ENCODE peak calls at places on chromosomes 12 and 14, in six cellular contexts. One of them, this sample, is unnamed.

GRCh38 chr14:85125331-85125730 is 404.6 kb upstream of the FLRT2 start:
- DNase-seq in IMR-90: no peak
- DNase-seq in esophagus muscularis mucosa: no peak
- DNase-seq in fibroblast of villous mesenchyme: peak
- DNase-seq in transverse colon: no peak
- DNase-seq in right atrium auricular region: no peak
- DNase-seq in this sample: no peak

GRCh38 chr14:71169028-71169427 is 261.8 kb downstream of the PCNX1 start:
- DNase-seq in IMR-90: no peak
- DNase-seq in esophagus muscularis mucosa: no peak
- DNase-seq in fibroblast of villous mesenchyme: peak
- DNase-seq in transverse colon: no peak
- DNase-seq in right atrium auricular region: no peak
- DNase-seq in this sample: no peak

GRCh38 chr14:22887990-22888378 is 5.0 kb downstream of the REM2 start:
- DNase-seq in IMR-90: no peak
- DNase-seq in esophagus muscularis mucosa: no peak
- DNase-seq in fibroblast of villous mesenchyme: no peak
- DNase-seq in transverse colon: peak
- DNase-seq in right atrium auricular region: no peak
- DNase-seq in this sample: no peak

GRCh38 chr14:54593860-54594259 is 26.9 kb downstream of the SAMD4A start:
- DNase-seq in IMR-90: peak
- DNase-seq in esophagus muscularis mucosa: no peak
- DNase-seq in fibroblast of villous mesenchyme: peak
- DNase-seq in transverse colon: no peak
- DNase-seq in right atrium auricular region: no peak
- DNase-seq in this sample: no peak

GRCh38 chr12:49019435-49020317 is 1.1 kb upstream of the PRKAG1 start:
- DNase-seq in IMR-90: peak
- DNase-seq in esophagus muscularis mucosa: no peak
- DNase-seq in fibroblast of villous mesenchyme: peak
- DNase-seq in transverse colon: peak
- DNase-seq in right atrium auricular region: no peak
- DNase-seq in this sample: peak

GRCh38 chr12:109744026-109744425 is 30.4 kb downstream of the FAM222A start:
- DNase-seq in IMR-90: no peak
- DNase-seq in esophagus muscularis mucosa: no peak
- DNase-seq in fibroblast of villous mesenchyme: no peak
- DNase-seq in transverse colon: no peak
- DNase-seq in right atrium auricular region: no peak
- DNase-seq in this sample: no peak

GRCh38 chr12:21551811-21552469 is 25.8 kb downstream of the SPX start:
- DNase-seq in IMR-90: no peak
- DNase-seq in esophagus muscularis mucosa: no peak
- DNase-seq in fibroblast of villous mesenchyme: peak
- DNase-seq in transverse colon: no peak
- DNase-seq in right atrium auricular region: no peak
- DNase-seq in this sample: no peak

GRCh38 chr14:20194101-20194500 is 3.4 kb downstream of the OR11G2 start:
- DNase-seq in IMR-90: no peak
- DNase-seq in esophagus muscularis mucosa: no peak
- DNase-seq in fibroblast of villous mesenchyme: no peak
- DNase-seq in transverse colon: no peak
- DNase-seq in right atrium auricular region: no peak
- DNase-seq in this sample: no peak

GRCh38 chr12:121443193-121443829 is 43.4 kb downstream of the RNF34 start:
- DNase-seq in IMR-90: peak
- DNase-seq in esophagus muscularis mucosa: no peak
- DNase-seq in fibroblast of villous mesenchyme: peak
- DNase-seq in transverse colon: peak
- DNase-seq in right atrium auricular region: peak
- DNase-seq in this sample: peak

GRCh38 chr14:22887260-22887989 is 4.4 kb downstream of the REM2 start:
- DNase-seq in IMR-90: peak
- DNase-seq in esophagus muscularis mucosa: no peak
- DNase-seq in fibroblast of villous mesenchyme: peak
- DNase-seq in transverse colon: peak
- DNase-seq in right atrium auricular region: no peak
- DNase-seq in this sample: peak

GRCh38 chr14:31457665-31458659 is 656 bp upstream of the DTD2 start:
- DNase-seq in IMR-90: no peak
- DNase-seq in esophagus muscularis mucosa: no peak
- DNase-seq in fibroblast of villous mesenchyme: peak
- DNase-seq in transverse colon: no peak
- DNase-seq in right atrium auricular region: no peak
- DNase-seq in this sample: no peak

GRCh38 chr12:7929069-7929792 is 6.8 kb downstream of the SLC2A3 start:
- DNase-seq in IMR-90: no peak
- DNase-seq in esophagus muscularis mucosa: no peak
- DNase-seq in fibroblast of villous mesenchyme: no peak
- DNase-seq in transverse colon: no peak
- DNase-seq in right atrium auricular region: no peak
- DNase-seq in this sample: no peak

GRCh38 chr12:77062846-77063461 is 2.4 kb downstream of the E2F7 start:
- DNase-seq in IMR-90: peak
- DNase-seq in esophagus muscularis mucosa: no peak
- DNase-seq in fibroblast of villous mesenchyme: peak
- DNase-seq in transverse colon: no peak
- DNase-seq in right atrium auricular region: no peak
- DNase-seq in this sample: no peak

GRCh38 chr12:106601031-106601430 is 18.2 kb downstream of the RFX4 start:
- DNase-seq in IMR-90: no peak
- DNase-seq in esophagus muscularis mucosa: no peak
- DNase-seq in fibroblast of villous mesenchyme: no peak
- DNase-seq in transverse colon: no peak
- DNase-seq in right atrium auricular region: no peak
- DNase-seq in this sample: no peak

GRCh38 chr12:90211017-90211416 is 502.4 kb upstream of the ATP2B1 start:
- DNase-seq in IMR-90: peak
- DNase-seq in esophagus muscularis mucosa: no peak
- DNase-seq in fibroblast of villous mesenchyme: peak
- DNase-seq in transverse colon: no peak
- DNase-seq in right atrium auricular region: no peak
- DNase-seq in this sample: peak

DNA sequence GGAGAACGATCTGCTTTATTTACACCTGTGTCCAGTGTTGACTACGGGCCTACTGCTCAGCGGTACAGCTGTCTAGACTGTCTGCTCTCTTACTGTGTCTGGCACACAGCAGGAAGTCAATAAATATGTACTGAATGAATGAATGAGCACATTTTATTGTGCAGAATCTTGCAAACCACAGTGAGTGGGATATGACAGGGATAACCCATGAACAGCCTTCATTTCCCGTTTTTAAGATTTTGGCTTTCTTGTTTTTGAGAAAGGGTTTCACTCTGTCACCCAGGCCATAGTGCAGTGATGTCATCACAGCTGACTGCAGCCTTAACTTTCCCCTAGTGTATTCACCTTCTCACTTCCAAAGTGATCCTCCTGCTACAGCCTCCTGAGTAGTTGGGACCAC is 203.0 kb downstream of the AEBP2 start:
- DNase-seq in IMR-90: no peak
- DNase-seq in esophagus muscularis mucosa: peak
- DNase-seq in fibroblast of villous mesenchyme: no peak
- DNase-seq in transverse colon: no peak
- DNase-seq in right atrium auricular region: no peak
- DNase-seq in this sample: no peak
- TF ChIP-seq CTCF in IMR-90: no peak
- TF ChIP-seq CTCF in esophagus muscularis mucosa: no peak
- TF ChIP-seq CTCF in fibroblast of villous mesenchyme: no peak
- TF ChIP-seq CTCF in transverse colon: no peak
- TF ChIP-seq CTCF in right atrium auricular region: no peak
- TF ChIP-seq CTCF in this sample: no peak

GRCh38 chr14:73637830-73638229 is 7.0 kb upstream of the DNAL1 start:
- DNase-seq in IMR-90: no peak
- DNase-seq in esophagus muscularis mucosa: no peak
- DNase-seq in fibroblast of villous mesenchyme: no peak
- DNase-seq in transverse colon: no peak
- DNase-seq in right atrium auricular region: no peak
- DNase-seq in this sample: no peak

GRCh38 chr14:73630009-73630780 is 14.6 kb upstream of the DNAL1 start:
- DNase-seq in IMR-90: no peak
- DNase-seq in esophagus muscularis mucosa: no peak
- DNase-seq in fibroblast of villous mesenchyme: no peak
- DNase-seq in transverse colon: no peak
- DNase-seq in right atrium auricular region: no peak
- DNase-seq in this sample: no peak

GRCh38 chr14:73633115-73633514 is 11.7 kb upstream of the DNAL1 start:
- DNase-seq in IMR-90: no peak
- DNase-seq in esophagus muscularis mucosa: no peak
- DNase-seq in fibroblast of villous mesenchyme: no peak
- DNase-seq in transverse colon: no peak
- DNase-seq in right atrium auricular region: no peak
- DNase-seq in this sample: no peak

GRCh38 chr14:73633517-73634332 is 11.1 kb upstream of the DNAL1 start:
- DNase-seq in IMR-90: peak
- DNase-seq in esophagus muscularis mucosa: peak
- DNase-seq in fibroblast of villous mesenchyme: peak
- DNase-seq in transverse colon: peak
- DNase-seq in right atrium auricular region: peak
- DNase-seq in this sample: peak

GRCh38 chr14:73634333-73634833 is 10.4 kb upstream of the DNAL1 start:
- DNase-seq in IMR-90: no peak
- DNase-seq in esophagus muscularis mucosa: no peak
- DNase-seq in fibroblast of villous mesenchyme: no peak
- DNase-seq in transverse colon: peak
- DNase-seq in right atrium auricular region: no peak
- DNase-seq in this sample: no peak
- H3K4me3 ChIP-seq in IMR-90: no peak
- H3K4me3 ChIP-seq in esophagus muscularis mucosa: peak
- H3K4me3 ChIP-seq in fibroblast of villous mesenchyme: peak
- H3K4me3 ChIP-seq in transverse colon: peak
- H3K4me3 ChIP-seq in right atrium auricular region: peak
- H3K4me3 ChIP-seq in this sample: peak

GRCh38 chr12:28191690-28192089 is 1.4 kb downstream of the CCDC91 start:
- DNase-seq in IMR-90: peak
- DNase-seq in esophagus muscularis mucosa: no peak
- DNase-seq in fibroblast of villous mesenchyme: no peak
- DNase-seq in transverse colon: peak
- DNase-seq in right atrium auricular region: no peak
- DNase-seq in this sample: peak

GRCh38 chr12:28192145-28192544 is 1.9 kb downstream of the CCDC91 start:
- DNase-seq in IMR-90: no peak
- DNase-seq in esophagus muscularis mucosa: no peak
- DNase-seq in fibroblast of villous mesenchyme: no peak
- DNase-seq in transverse colon: no peak
- DNase-seq in right atrium auricular region: no peak
- DNase-seq in this sample: no peak

GRCh38 chr12:28189774-28190320 is 409 bp upstream of the CCDC91 start:
- DNase-seq in IMR-90: no peak
- DNase-seq in esophagus muscularis mucosa: no peak
- DNase-seq in fibroblast of villous mesenchyme: no peak
- DNase-seq in transverse colon: no peak
- DNase-seq in right atrium auricular region: no peak
- DNase-seq in this sample: no peak

GRCh38 chr12:28191018-28191595 is 851 bp downstream of the CCDC91 start:
- DNase-seq in IMR-90: peak
- DNase-seq in esophagus muscularis mucosa: no peak
- DNase-seq in fibroblast of villous mesenchyme: no peak
- DNase-seq in transverse colon: peak
- DNase-seq in right atrium auricular region: peak
- DNase-seq in this sample: no peak

DNA sequence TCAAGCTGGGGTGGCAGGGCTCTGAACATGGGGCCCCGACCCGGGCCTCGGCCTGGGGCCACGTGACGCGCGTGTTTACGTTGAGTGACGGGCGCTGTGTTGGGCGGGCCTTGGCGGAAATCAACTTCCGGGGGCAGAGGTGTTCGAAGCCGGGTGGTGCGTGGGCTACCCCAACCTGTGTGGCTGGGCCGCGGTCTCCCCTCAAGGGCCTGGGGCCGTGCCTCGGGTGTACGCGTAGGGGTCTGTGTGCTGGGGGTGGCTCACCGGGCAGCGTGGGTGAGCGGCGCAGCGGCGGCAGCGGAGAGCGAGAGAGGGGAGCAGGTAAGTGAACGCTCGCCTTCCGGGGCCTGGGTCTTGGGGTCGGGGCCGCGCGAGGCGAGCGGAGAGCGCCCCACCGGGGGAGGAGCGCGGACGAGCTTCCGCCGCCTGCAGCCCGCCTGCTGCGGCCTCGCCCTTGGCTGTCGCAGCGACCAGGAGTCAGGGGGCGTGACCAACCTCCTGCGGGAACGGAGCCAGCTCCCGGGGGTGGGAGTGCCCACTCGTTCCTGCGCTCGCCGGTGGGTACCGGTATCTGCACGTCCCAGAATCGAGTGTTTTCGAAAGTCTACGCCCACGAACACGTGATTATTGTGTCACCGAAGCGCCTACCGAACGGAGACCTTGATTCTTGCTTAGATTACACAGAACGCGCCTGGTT is at the start of gene CCDC91:
- DNase-seq in IMR-90: peak
- DNase-seq in esophagus muscularis mucosa: peak
- DNase-seq in fibroblast of villous mesenchyme: peak
- DNase-seq in transverse colon: peak
- DNase-seq in right atrium auricular region: peak
- DNase-seq in this sample: peak
- TF ChIP-seq CTCF in IMR-90: no peak
- TF ChIP-seq CTCF in esophagus muscularis mucosa: no peak
- TF ChIP-seq CTCF in fibroblast of villous mesenchyme: no peak
- TF ChIP-seq CTCF in transverse colon: no peak
- TF ChIP-seq CTCF in right atrium auricular region: peak
- TF ChIP-seq CTCF in this sample: no peak

DNA sequence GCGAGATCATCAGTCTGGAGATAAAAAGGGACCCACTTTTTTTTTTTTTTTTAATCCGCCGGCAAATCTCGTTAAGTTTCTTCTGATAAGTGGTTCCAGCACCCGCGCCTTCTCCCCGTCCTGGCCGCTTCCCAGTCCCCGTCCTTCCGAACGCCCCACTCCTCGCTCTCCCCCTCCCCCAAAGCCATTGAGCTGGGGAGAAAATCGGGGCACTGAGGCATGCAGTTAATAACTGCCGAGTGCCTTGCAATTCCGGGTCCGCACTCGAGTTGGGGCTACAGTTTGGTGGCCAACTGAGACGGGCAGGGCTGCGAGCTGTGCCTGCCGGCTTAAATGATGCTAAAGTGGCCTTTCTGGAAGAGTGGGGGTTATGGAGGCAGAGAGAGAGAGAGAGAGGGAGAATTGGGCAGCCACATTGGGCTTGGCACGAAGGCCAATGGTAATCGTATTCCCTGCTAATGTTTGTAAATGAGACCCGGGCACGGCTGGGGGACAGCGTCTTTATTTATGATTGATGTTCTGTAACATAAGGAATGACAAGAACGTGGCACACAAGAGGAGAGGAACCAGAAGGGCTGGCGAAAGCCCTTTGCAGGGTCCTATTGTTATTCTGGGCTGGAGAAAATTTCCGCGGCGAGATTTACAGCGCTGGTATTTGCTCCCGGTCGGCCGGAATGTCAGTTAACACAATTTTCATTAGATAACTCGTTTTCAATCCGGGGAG is 115.4 kb upstream of the MYL2 start:
- DNase-seq in IMR-90: no peak
- DNase-seq in esophagus muscularis mucosa: no peak
- DNase-seq in fibroblast of villous mesenchyme: no peak
- DNase-seq in transverse colon: no peak
- DNase-seq in right atrium auricular region: no peak
- DNase-seq in this sample: no peak
- H3K4me3 ChIP-seq in IMR-90: no peak
- H3K4me3 ChIP-seq in esophagus muscularis mucosa: no peak
- H3K4me3 ChIP-seq in fibroblast of villous mesenchyme: no peak
- H3K4me3 ChIP-seq in transverse colon: no peak
- H3K4me3 ChIP-seq in right atrium auricular region: no peak
- H3K4me3 ChIP-seq in this sample: no peak

GRCh38 chr14:96098309-96098998 is 59.3 kb downstream of the C14orf132 start:
- DNase-seq in IMR-90: peak
- DNase-seq in esophagus muscularis mucosa: no peak
- DNase-seq in fibroblast of villous mesenchyme: peak
- DNase-seq in transverse colon: no peak
- DNase-seq in right atrium auricular region: no peak
- DNase-seq in this sample: peak
- TF ChIP-seq CTCF in IMR-90: peak
- TF ChIP-seq CTCF in esophagus muscularis mucosa: peak
- TF ChIP-seq CTCF in fibroblast of villous mesenchyme: peak
- TF ChIP-seq CTCF in transverse colon: peak
- TF ChIP-seq CTCF in right atrium auricular region: peak
- TF ChIP-seq CTCF in this sample: peak